ENCODE peak calls at places on chromosomes 13 and 19, in ten cellular contexts. D is natural killer cell, H is cardiac fibroblast, P is omental fat pad, J is psoas muscle, K is fibroblast of mammary gland, O is IMR-90, X is fibroblast of pulmonary artery, G is brain microvascular endothelial cell, C is H9. I is an unnamed sample.

GRCh38 chr13:62356977-62357376 is 941.3 kb upstream of the PCDH20 start:
- DNase-seq in D (no peak), O (peak; percentile 34), J (no peak), P (no peak), G (no peak), X (no peak), C (no peak), K (no peak), H (no peak), I (no peak)

GRCh38 chr19:8194528-8195275 is 14.5 kb upstream of the CERS4 start:
- DNase-seq in P (no peak), C (no peak), D (peak; percentile 70), X (no peak), G (no peak), J (peak; percentile 53), O (no peak), H (no peak), K (no peak), I (peak; percentile 44)

GRCh38 chr13:65656740-65657329 is 1573.3 kb downstream of the PCDH9 start:
- DNase-seq in D (no peak), G (no peak), K (peak; percentile 47), X (peak; percentile 60), J (no peak), O (peak; percentile 30), H (peak; percentile 58), P (no peak), C (no peak), I (no peak)

GRCh38 chr13:100443998-100444328 is 144.6 kb downstream of the GGACT start:
- DNase-seq in H (no peak), D (no peak), P (no peak), J (no peak), G (no peak), C (no peak), O (no peak), K (no peak), X (no peak), I (no peak)

GRCh38 chr13:101752432-101752831 is 300.0 kb downstream of the ITGBL1 start:
- DNase-seq in C (no peak), G (no peak), O (no peak), X (no peak), P (no peak), H (no peak), K (no peak), D (no peak), J (no peak), I (no peak)

GRCh38 chr13:112638157-112638750 is 50.3 kb upstream of the TUBGCP3 start:
- DNase-seq in P (no peak), K (no peak), C (peak; percentile 55), O (no peak), J (no peak), H (no peak), X (no peak), G (no peak), D (no peak), I (no peak)

GRCh38 chr19:38253788-38254187 is 2.4 kb downstream of the PPP1R14A start:
- DNase-seq in P (no peak), H (no peak), D (no peak), X (no peak), K (no peak), C (no peak), J (no peak), G (no peak), O (no peak), I (no peak)

GRCh38 chr13:44747179-44747578 is 171.0 kb upstream of the TSC22D1 start:
- DNase-seq in H (no peak), G (no peak), X (no peak), C (no peak), J (peak; percentile 64), K (no peak), D (no peak), O (no peak), P (no peak), I (no peak)

GRCh38 chr13:110008816-110009215 is 222.4 kb upstream of the IRS2 start:
- DNase-seq in J (no peak), G (no peak), X (no peak), K (no peak), D (no peak), P (no peak), O (no peak), C (no peak), H (no peak), I (no peak)

GRCh38 chr13:43329702-43330101 is 306.3 kb downstream of the DNAJC15 start:
- DNase-seq in K (no peak), P (no peak), H (no peak), X (no peak), C (no peak), O (no peak), G (no peak), J (no peak), D (no peak), I (no peak)

GRCh38 chr13:112792511-112792910 is 102.7 kb downstream of the ATP11A start:
- DNase-seq in K (no peak), O (no peak), C (peak; percentile 4), H (no peak), G (no peak), J (no peak), X (no peak), D (no peak), P (no peak), I (no peak)

GRCh38 chr13:110524484-110525254 is 36.9 kb downstream of the RAB20 start:
- DNase-seq in O (no peak), H (no peak), K (no peak), J (no peak), C (no peak), G (no peak), X (no peak), P (no peak), D (no peak), I (no peak)

GRCh38 chr19:35204799-35205732 is 23.5 kb downstream of the FAM187B start:
- DNase-seq in G (no peak), X (no peak), O (no peak), H (no peak), P (no peak), K (no peak), C (peak; percentile 57), J (no peak), D (no peak), I (peak; percentile 52)

GRCh38 chr13:98050041-98050466 is 92.8 kb upstream of the FARP1 start:
- DNase-seq in K (peak; percentile 10), H (peak; percentile 49), P (no peak), X (peak; percentile 17), C (no peak), D (no peak), G (peak; percentile 63), J (no peak), O (peak; percentile 67), I (no peak)

GRCh38 chr19:23415561-23416191 is 20.4 kb upstream of the ZNF91 start:
- DNase-seq in D (no peak), H (peak; percentile 5), X (peak; percentile 4), C (peak; percentile 95), J (peak; percentile 52), G (no peak), P (no peak), K (no peak), O (no peak), I (no peak)

GRCh38 chr13:75357576-75358295 is 124.2 kb downstream of the TBC1D4 start:
- DNase-seq in K (peak; percentile 77), O (peak; percentile 68), H (peak; percentile 76), X (peak; percentile 76), J (no peak), P (no peak), C (peak; percentile 68), G (peak; percentile 75), D (no peak), I (no peak)

GRCh38 chr19:4474504-4475136 is 2.5 kb downstream of the HDGFL2 start:
- DNase-seq in J (no peak), C (peak; percentile 90), H (peak; percentile 49), O (peak; percentile 68), K (peak; percentile 55), P (no peak), G (peak; percentile 52), X (peak; percentile 67), D (no peak), I (no peak)

GRCh38 chr13:34351134-34351533 is 533.2 kb downstream of the RFC3 start:
- DNase-seq in P (no peak), K (no peak), O (no peak), C (no peak), D (no peak), H (no peak), J (no peak), G (no peak), X (no peak), I (no peak)

GRCh38 chr19:3655402-3656072 is 28.9 kb upstream of the CACTIN start:
- DNase-seq in O (peak; percentile 95), H (peak; percentile 91), X (peak; percentile 85), D (no peak), K (peak; percentile 94), P (no peak), C (no peak), J (no peak), G (peak; percentile 89), I (peak; percentile 26)

GRCh38 chr19:19342086-19343015 is 21.7 kb downstream of the MAU2 start:
- DNase-seq in D (no peak), K (peak; percentile 63), O (peak; percentile 46), J (peak; percentile 81), X (peak; percentile 69), C (peak; percentile 92), H (peak; percentile 66), P (no peak), G (peak; percentile 45), I (no peak)
- TF ChIP-seq CTCF in D (no peak), K (peak; percentile 72), O (peak; percentile 78), J (peak; percentile 81), X (peak; percentile 85), C (peak; percentile 98), H (peak; percentile 93), P (no peak), G (peak; percentile 96), I (no peak)

GRCh38 chr19:47813304-47813994 is 8.3 kb upstream of the CRX start:
- DNase-seq in H (peak; percentile 56), D (peak; percentile 63), G (peak; percentile 23), P (peak; percentile 73), K (peak; percentile 54), J (peak; percentile 81), X (peak; percentile 50), O (peak; percentile 18), C (peak; percentile 93), I (peak; percentile 52)
- TF ChIP-seq CTCF in H (peak; percentile 64), D (peak; percentile 43), G (peak; percentile 79), P (no peak), K (peak; percentile 55), J (peak; percentile 39), X (peak; percentile 54), O (peak; percentile 46), C (peak; percentile 75), I (no peak)

DNA sequence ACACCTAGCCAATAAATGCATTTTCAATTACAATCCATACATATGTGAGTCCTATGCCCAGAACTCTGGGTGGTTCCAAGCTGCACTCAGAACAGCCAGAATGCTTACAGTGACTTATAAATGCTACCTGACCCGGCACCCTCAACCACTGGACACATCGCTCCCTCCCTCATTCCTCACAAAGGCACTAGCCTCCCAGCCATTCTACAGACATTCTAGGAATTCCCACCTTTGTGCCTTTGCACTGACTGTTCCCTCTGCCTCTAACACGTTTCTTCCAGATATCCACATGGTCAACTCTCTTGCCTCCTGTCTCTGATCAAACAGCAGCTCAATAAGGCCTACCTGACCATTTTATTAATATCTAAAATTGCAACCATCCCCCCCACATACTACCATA is 99.9 kb downstream of the LHFPL6 start:
- DNase-seq in G (no peak), D (no peak), P (no peak), J (no peak), O (no peak), H (no peak), X (no peak), C (no peak), K (no peak), I (no peak)
- TF ChIP-seq CTCF in G (no peak), D (no peak), P (no peak), J (no peak), O (no peak), H (no peak), X (no peak), C (no peak), K (no peak), I (no peak)

GRCh38 chr13:49248433-49249002 is 793 bp downstream of the CDADC1 start:
- DNase-seq in J (no peak), X (no peak), P (no peak), K (peak; percentile 45), H (peak; percentile 37), D (no peak), C (no peak), G (peak; percentile 6), O (peak; percentile 29), I (no peak)
- TF ChIP-seq CTCF in J (no peak), X (peak; percentile 31), P (no peak), K (peak; percentile 22), H (no peak), D (no peak), C (peak; percentile 17), G (peak; percentile 40), O (peak; percentile 19), I (no peak)

I was measured in activated B cell treated with CpG ODN at 0.5 μM for 24 hours.